ENCODE peak calls at places on chromosomes 11 and 22, in four cellular contexts. One of them, this sample, is unnamed.

GRCh38 chr22:38327805-38328204 is 10.6 kb upstream of the CSNK1E start:
- DNase-seq in psoas muscle: no peak
- DNase-seq in kidney epithelial cell: peak
- DNase-seq in left lung: no peak
- DNase-seq in this sample: no peak

GRCh38 chr11:102280237-102280833 is 36.9 kb upstream of the BIRC3 start:
- DNase-seq in psoas muscle: no peak
- DNase-seq in kidney epithelial cell: no peak
- DNase-seq in left lung: no peak
- DNase-seq in this sample: no peak

GRCh38 chr11:10908215-10908990 is 50.5 kb upstream of the ZBED5 start:
- DNase-seq in psoas muscle: no peak
- DNase-seq in kidney epithelial cell: peak
- DNase-seq in left lung: peak
- DNase-seq in this sample: no peak

GRCh38 chr11:97109078-97109477 is 719.3 kb downstream of the JRKL start:
- DNase-seq in psoas muscle: no peak
- DNase-seq in kidney epithelial cell: no peak
- DNase-seq in left lung: no peak
- DNase-seq in this sample: no peak

GRCh38 chr11:2122222-2122906 is 16.8 kb downstream of the IGF2 start:
- DNase-seq in psoas muscle: no peak
- DNase-seq in kidney epithelial cell: no peak
- DNase-seq in left lung: no peak
- DNase-seq in this sample: no peak

GRCh38 chr11:64638017-64638664 is 47.1 kb downstream of the SLC22A12 start:
- DNase-seq in psoas muscle: no peak
- DNase-seq in kidney epithelial cell: no peak
- DNase-seq in left lung: no peak
- DNase-seq in this sample: no peak

GRCh38 chr22:45329536-45329936 is 19.8 kb downstream of the FAM118A start:
- DNase-seq in psoas muscle: peak
- DNase-seq in kidney epithelial cell: no peak
- DNase-seq in left lung: no peak
- DNase-seq in this sample: no peak

GRCh38 chr22:44130076-44130711 is 50.5 kb upstream of the PARVG start:
- DNase-seq in psoas muscle: no peak
- DNase-seq in kidney epithelial cell: no peak
- DNase-seq in left lung: no peak
- DNase-seq in this sample: no peak

GRCh38 chr22:19169002-19169946 is 9.3 kb downstream of the SLC25A1 start:
- DNase-seq in psoas muscle: no peak
- DNase-seq in kidney epithelial cell: no peak
- DNase-seq in left lung: no peak
- DNase-seq in this sample: no peak

GRCh38 chr11:64744544-64745218 is 739 bp upstream of the RASGRP2 start:
- DNase-seq in psoas muscle: peak
- DNase-seq in kidney epithelial cell: no peak
- DNase-seq in left lung: no peak
- DNase-seq in this sample: no peak

GRCh38 chr11:86574493-86575207 is 97.8 kb downstream of the ME3 start:
- DNase-seq in psoas muscle: no peak
- DNase-seq in kidney epithelial cell: no peak
- DNase-seq in left lung: no peak
- DNase-seq in this sample: no peak

GRCh38 chr11:23954317-23954716 is 542.5 kb upstream of the LUZP2 start:
- DNase-seq in psoas muscle: no peak
- DNase-seq in kidney epithelial cell: no peak
- DNase-seq in left lung: no peak
- DNase-seq in this sample: no peak

GRCh38 chr11:23502821-23503220 is 642.5 kb upstream of the CCDC179 start:
- DNase-seq in psoas muscle: no peak
- DNase-seq in kidney epithelial cell: no peak
- DNase-seq in left lung: no peak
- DNase-seq in this sample: no peak

GRCh38 chr11:65559535-65559934 is 1.4 kb upstream of the LTBP3 start:
- DNase-seq in psoas muscle: no peak
- DNase-seq in kidney epithelial cell: no peak
- DNase-seq in left lung: no peak
- DNase-seq in this sample: no peak

GRCh38 chr11:91243065-91243464 is 981.6 kb upstream of the FAT3 start:
- DNase-seq in psoas muscle: no peak
- DNase-seq in kidney epithelial cell: no peak
- DNase-seq in left lung: no peak
- DNase-seq in this sample: no peak

GRCh38 chr11:78812513-78813293 is 238.0 kb upstream of the NARS2 start:
- DNase-seq in psoas muscle: no peak
- DNase-seq in kidney epithelial cell: no peak
- DNase-seq in left lung: no peak
- DNase-seq in this sample: no peak

GRCh38 chr11:70174846-70175764 is 28.0 kb upstream of the FADD start:
- DNase-seq in psoas muscle: no peak
- DNase-seq in kidney epithelial cell: no peak
- DNase-seq in left lung: no peak
- DNase-seq in this sample: no peak

GRCh38 chr22:27283714-27284113 is 517.8 kb downstream of the MN1 start:
- DNase-seq in psoas muscle: no peak
- DNase-seq in kidney epithelial cell: no peak
- DNase-seq in left lung: no peak
- DNase-seq in this sample: no peak

GRCh38 chr22:49199224-49199623 is 628.4 kb downstream of the BRD1 start:
- DNase-seq in psoas muscle: no peak
- DNase-seq in kidney epithelial cell: no peak
- DNase-seq in left lung: peak
- DNase-seq in this sample: no peak

GRCh38 chr11:93034031-93034430 is 64.6 kb downstream of the MTNR1B start:
- DNase-seq in psoas muscle: no peak
- DNase-seq in kidney epithelial cell: no peak
- DNase-seq in left lung: no peak
- DNase-seq in this sample: no peak

GRCh38 chr11:79182794-79183193 is 258.0 kb downstream of the TENM4 start:
- DNase-seq in psoas muscle: no peak
- DNase-seq in kidney epithelial cell: no peak
- DNase-seq in left lung: no peak
- DNase-seq in this sample: no peak

GRCh38 chr11:68037481-68038225 is 1.2 kb upstream of the TCIRG1 start:
- DNase-seq in psoas muscle: peak
- DNase-seq in kidney epithelial cell: no peak
- DNase-seq in left lung: no peak
- DNase-seq in this sample: no peak

GRCh38 chr11:104852811-104853210 is 45.4 kb downstream of the CASP12 start:
- DNase-seq in psoas muscle: no peak
- DNase-seq in kidney epithelial cell: no peak
- DNase-seq in left lung: no peak
- DNase-seq in this sample: no peak

GRCh38 chr22:41327124-41327523 is 25.8 kb downstream of the ZC3H7B start:
- DNase-seq in psoas muscle: peak
- DNase-seq in kidney epithelial cell: no peak
- DNase-seq in left lung: no peak
- DNase-seq in this sample: no peak

GRCh38 chr11:66467756-66468155 is 1.1 kb downstream of the PELI3 start:
- DNase-seq in psoas muscle: peak
- DNase-seq in kidney epithelial cell: no peak
- DNase-seq in left lung: peak
- DNase-seq in this sample: no peak

GRCh38 chr11:75760710-75761493 is 7.7 kb upstream of the DGAT2 start:
- DNase-seq in psoas muscle: no peak
- DNase-seq in kidney epithelial cell: peak
- DNase-seq in left lung: no peak
- DNase-seq in this sample: no peak

GRCh38 chr22:31155425-31155824 is 4.6 kb upstream of the RNF185 start:
- DNase-seq in psoas muscle: no peak
- DNase-seq in kidney epithelial cell: no peak
- DNase-seq in left lung: no peak
- DNase-seq in this sample: no peak

GRCh38 chr11:92765965-92766371 is 203.5 kb upstream of the MTNR1B start:
- DNase-seq in psoas muscle: peak
- DNase-seq in kidney epithelial cell: peak
- DNase-seq in left lung: peak
- DNase-seq in this sample: peak

GRCh38 chr22:37416806-37417205 is 10.5 kb downstream of the ELFN2 start:
- DNase-seq in psoas muscle: no peak
- DNase-seq in kidney epithelial cell: no peak
- DNase-seq in left lung: no peak
- DNase-seq in this sample: no peak

GRCh38 chr11:20596629-20597129 is 2.7 kb upstream of the SLC6A5 start:
- DNase-seq in psoas muscle: no peak
- DNase-seq in kidney epithelial cell: no peak
- DNase-seq in left lung: no peak
- DNase-seq in this sample: no peak

GRCh38 chr11:11400635-11401232 is 47.7 kb upstream of the CSNK2A3 start:
- DNase-seq in psoas muscle: no peak
- DNase-seq in kidney epithelial cell: no peak
- DNase-seq in left lung: no peak
- DNase-seq in this sample: no peak

GRCh38 chr22:47408409-47408808 is 646.0 kb downstream of the TBC1D22A start:
- DNase-seq in psoas muscle: no peak
- DNase-seq in kidney epithelial cell: no peak
- DNase-seq in left lung: no peak
- DNase-seq in this sample: no peak

GRCh38 chr11:96311120-96311568 is 31.9 kb downstream of the MAML2 start:
- DNase-seq in psoas muscle: no peak
- DNase-seq in kidney epithelial cell: no peak
- DNase-seq in left lung: no peak
- DNase-seq in this sample: no peak

GRCh38 chr11:33692013-33692504 is 8.6 kb downstream of the C11orf91 start:
- DNase-seq in psoas muscle: peak
- DNase-seq in kidney epithelial cell: peak
- DNase-seq in left lung: peak
- DNase-seq in this sample: peak
- H3K4me3 ChIP-seq in psoas muscle: peak
- H3K4me3 ChIP-seq in kidney epithelial cell: no peak
- H3K4me3 ChIP-seq in left lung: no peak
- H3K4me3 ChIP-seq in this sample: no peak

GRCh38 chr11:889686-890475 is 20.7 kb downstream of the CHID1 start:
- DNase-seq in psoas muscle: no peak
- DNase-seq in kidney epithelial cell: no peak
- DNase-seq in left lung: no peak
- DNase-seq in this sample: no peak

GRCh38 chr11:887589-887988 is 23.0 kb downstream of the CHID1 start:
- DNase-seq in psoas muscle: no peak
- DNase-seq in kidney epithelial cell: no peak
- DNase-seq in left lung: no peak
- DNase-seq in this sample: no peak

GRCh38 chr11:886568-886967 is 24.0 kb downstream of the CHID1 start:
- DNase-seq in psoas muscle: no peak
- DNase-seq in kidney epithelial cell: no peak
- DNase-seq in left lung: no peak
- DNase-seq in this sample: no peak

GRCh38 chr11:889261-889660 is 21.3 kb downstream of the CHID1 start:
- DNase-seq in psoas muscle: no peak
- DNase-seq in kidney epithelial cell: no peak
- DNase-seq in left lung: no peak
- DNase-seq in this sample: no peak

DNA sequence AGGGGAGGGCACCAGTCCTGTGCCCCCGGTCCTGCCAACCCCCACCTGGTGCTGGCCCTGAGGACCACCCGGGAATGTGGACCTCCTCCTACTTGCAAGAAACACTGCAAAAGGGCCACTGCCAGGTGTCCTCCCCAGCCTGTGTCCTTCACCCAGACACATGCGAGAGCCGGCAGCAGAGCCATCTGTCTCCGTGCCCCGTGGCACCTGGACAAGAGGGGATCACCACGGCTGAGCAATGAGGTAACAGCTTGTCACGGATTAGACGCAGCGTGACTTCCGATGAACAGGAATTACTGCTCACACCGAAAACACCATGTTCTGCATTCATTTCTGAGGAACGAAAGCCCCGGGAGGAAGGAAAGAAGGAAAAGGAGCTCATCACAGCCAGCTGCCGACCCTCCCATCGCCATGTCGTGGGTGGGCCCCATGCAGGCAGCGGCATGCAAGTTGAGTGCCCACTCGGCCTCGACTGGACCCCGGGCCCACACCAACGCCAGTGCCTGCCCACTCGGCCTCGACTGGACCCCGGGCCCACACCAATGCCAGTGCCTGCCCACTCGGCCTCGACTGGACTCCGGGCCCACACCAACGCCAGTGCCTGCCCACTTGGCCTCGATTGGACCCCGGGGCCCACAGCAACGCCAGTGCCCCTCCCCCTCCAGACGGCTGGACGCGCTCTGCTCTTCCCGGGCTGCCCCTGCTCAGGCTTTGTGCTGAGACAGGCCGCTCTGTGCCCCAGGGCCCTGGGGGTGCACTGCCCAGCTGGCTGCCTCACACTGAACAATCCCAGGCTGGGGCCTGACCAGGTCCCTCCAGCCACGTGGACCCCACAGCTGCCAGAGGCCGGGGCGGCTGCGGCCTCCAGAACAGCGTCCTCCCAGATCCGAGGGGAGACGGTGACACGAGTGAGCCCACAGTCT is 22.1 kb downstream of the CHID1 start:
- DNase-seq in psoas muscle: no peak
- DNase-seq in kidney epithelial cell: no peak
- DNase-seq in left lung: no peak
- DNase-seq in this sample: no peak
- TF ChIP-seq CTCF in psoas muscle: no peak
- TF ChIP-seq CTCF in kidney epithelial cell: no peak
- TF ChIP-seq CTCF in left lung: no peak
- TF ChIP-seq CTCF in this sample: no peak

GRCh38 chr11:111734383-111735261 is 31.6 kb downstream of the PPP2R1B start:
- DNase-seq in psoas muscle: no peak
- DNase-seq in kidney epithelial cell: no peak
- DNase-seq in left lung: no peak
- DNase-seq in this sample: no peak

GRCh38 chr11:111736621-111737055 is 29.6 kb downstream of the PPP2R1B start:
- DNase-seq in psoas muscle: no peak
- DNase-seq in kidney epithelial cell: no peak
- DNase-seq in left lung: no peak
- DNase-seq in this sample: no peak

GRCh38 chr11:111733655-111734088 is 32.5 kb downstream of the PPP2R1B start:
- DNase-seq in psoas muscle: peak
- DNase-seq in kidney epithelial cell: no peak
- DNase-seq in left lung: no peak
- DNase-seq in this sample: no peak

GRCh38 chr11:111736191-111736590 is 30.0 kb downstream of the PPP2R1B start:
- DNase-seq in psoas muscle: no peak
- DNase-seq in kidney epithelial cell: no peak
- DNase-seq in left lung: no peak
- DNase-seq in this sample: no peak

GRCh38 chr11:111735262-111736116 is 30.7 kb downstream of the PPP2R1B start:
- DNase-seq in psoas muscle: peak
- DNase-seq in kidney epithelial cell: peak
- DNase-seq in left lung: peak
- DNase-seq in this sample: peak
- H3K4me3 ChIP-seq in psoas muscle: peak
- H3K4me3 ChIP-seq in kidney epithelial cell: peak
- H3K4me3 ChIP-seq in left lung: no peak
- H3K4me3 ChIP-seq in this sample: peak

DNA sequence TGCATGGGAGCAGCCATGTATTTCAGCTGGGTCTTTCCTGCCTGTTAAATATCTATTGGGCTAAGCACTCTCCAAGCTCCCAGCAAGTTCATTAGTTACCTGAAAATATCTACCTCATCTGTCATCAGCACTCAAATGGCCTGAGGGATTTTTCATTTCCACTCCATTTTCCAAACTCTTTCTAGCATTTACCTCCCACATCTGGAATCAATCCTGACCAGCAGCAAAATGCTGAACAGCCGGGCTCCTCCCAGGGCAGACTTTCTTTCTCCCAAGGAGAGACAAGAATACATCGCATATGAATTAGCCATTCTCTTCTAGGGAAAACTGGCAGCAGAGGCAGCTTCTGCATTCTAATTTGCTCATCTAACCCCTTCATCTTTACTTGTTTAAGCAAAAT is 273.6 kb upstream of the MPPED2 start:
- DNase-seq in psoas muscle: no peak
- DNase-seq in kidney epithelial cell: no peak
- DNase-seq in left lung: no peak
- DNase-seq in this sample: no peak
- TF ChIP-seq CTCF in psoas muscle: no peak
- TF ChIP-seq CTCF in kidney epithelial cell: no peak
- TF ChIP-seq CTCF in left lung: no peak
- TF ChIP-seq CTCF in this sample: no peak